ENCODE peak calls at places on chromosome 20, in four cellular contexts. One of them, this sample, is unnamed.

GRCh38 chr20:56710577-56711465 is 81.7 kb downstream of the TFAP2C start:
- DNase-seq in left ventricle myocardium inferior: no peak
- DNase-seq in choroid plexus epithelial cell: peak
- DNase-seq in A549: peak
- DNase-seq in this sample: no peak

GRCh38 chr20:51562334-51563140 is 20.0 kb upstream of the NFATC2 start:
- DNase-seq in left ventricle myocardium inferior: peak
- DNase-seq in choroid plexus epithelial cell: peak
- DNase-seq in A549: peak
- DNase-seq in this sample: peak

GRCh38 chr20:57498425-57499400 is 26.2 kb downstream of the CTCFL start:
- DNase-seq in left ventricle myocardium inferior: no peak
- DNase-seq in choroid plexus epithelial cell: peak
- DNase-seq in A549: no peak
- DNase-seq in this sample: no peak

GRCh38 chr20:51610111-51610510 is 67.6 kb upstream of the NFATC2 start:
- DNase-seq in left ventricle myocardium inferior: no peak
- DNase-seq in choroid plexus epithelial cell: no peak
- DNase-seq in A549: no peak
- DNase-seq in this sample: no peak

GRCh38 chr20:34030453-34030852 is 36.7 kb downstream of the RALY start:
- DNase-seq in left ventricle myocardium inferior: no peak
- DNase-seq in choroid plexus epithelial cell: no peak
- DNase-seq in A549: no peak
- DNase-seq in this sample: no peak

GRCh38 chr20:44959082-44959895 is 908 bp downstream of the TOMM34 start:
- DNase-seq in left ventricle myocardium inferior: no peak
- DNase-seq in choroid plexus epithelial cell: peak
- DNase-seq in A549: peak
- DNase-seq in this sample: no peak

GRCh38 chr20:13089950-13090469 is 81.2 kb downstream of the SPTLC3 start:
- DNase-seq in left ventricle myocardium inferior: no peak
- DNase-seq in choroid plexus epithelial cell: no peak
- DNase-seq in A549: no peak
- DNase-seq in this sample: no peak

GRCh38 chr20:37290158-37290810 is 829 bp downstream of the MANBAL start:
- DNase-seq in left ventricle myocardium inferior: no peak
- DNase-seq in choroid plexus epithelial cell: no peak
- DNase-seq in A549: no peak
- DNase-seq in this sample: no peak

GRCh38 chr20:6583134-6583738 is 184.2 kb upstream of the BMP2 start:
- DNase-seq in left ventricle myocardium inferior: peak
- DNase-seq in choroid plexus epithelial cell: peak
- DNase-seq in A549: peak
- DNase-seq in this sample: no peak

GRCh38 chr20:63499333-63499969 is 568 bp upstream of the EEF1A2 start:
- DNase-seq in left ventricle myocardium inferior: no peak
- DNase-seq in choroid plexus epithelial cell: no peak
- DNase-seq in A549: no peak
- DNase-seq in this sample: peak

GRCh38 chr20:63347950-63348827 is 13.0 kb downstream of the CHRNA4 start:
- DNase-seq in left ventricle myocardium inferior: no peak
- DNase-seq in choroid plexus epithelial cell: no peak
- DNase-seq in A549: no peak
- DNase-seq in this sample: no peak

GRCh38 chr20:52493177-52493711 is 301.7 kb upstream of the ZFP64 start:
- DNase-seq in left ventricle myocardium inferior: no peak
- DNase-seq in choroid plexus epithelial cell: peak
- DNase-seq in A549: no peak
- DNase-seq in this sample: peak

GRCh38 chr20:7038029-7038428 is 270.5 kb downstream of the BMP2 start:
- DNase-seq in left ventricle myocardium inferior: no peak
- DNase-seq in choroid plexus epithelial cell: peak
- DNase-seq in A549: no peak
- DNase-seq in this sample: no peak

GRCh38 chr20:14879020-14879697 is 541.7 kb upstream of the FLRT3 start:
- DNase-seq in left ventricle myocardium inferior: no peak
- DNase-seq in choroid plexus epithelial cell: peak
- DNase-seq in A549: peak
- DNase-seq in this sample: no peak

GRCh38 chr20:32798046-32798985 is 21.4 kb upstream of the MAPRE1 start:
- DNase-seq in left ventricle myocardium inferior: no peak
- DNase-seq in choroid plexus epithelial cell: no peak
- DNase-seq in A549: no peak
- DNase-seq in this sample: no peak

GRCh38 chr20:11719153-11719552 is 198.5 kb upstream of the BTBD3 start:
- DNase-seq in left ventricle myocardium inferior: no peak
- DNase-seq in choroid plexus epithelial cell: no peak
- DNase-seq in A549: no peak
- DNase-seq in this sample: no peak

GRCh38 chr20:24755411-24755922 is 193.6 kb upstream of the CST7 start:
- DNase-seq in left ventricle myocardium inferior: no peak
- DNase-seq in choroid plexus epithelial cell: peak
- DNase-seq in A549: no peak
- DNase-seq in this sample: peak

GRCh38 chr20:23375827-23376226 is 13.8 kb downstream of the GZF1 start:
- DNase-seq in left ventricle myocardium inferior: no peak
- DNase-seq in choroid plexus epithelial cell: no peak
- DNase-seq in A549: no peak
- DNase-seq in this sample: no peak

GRCh38 chr20:32963176-32963575 is 41.1 kb downstream of the SUN5 start:
- DNase-seq in left ventricle myocardium inferior: no peak
- DNase-seq in choroid plexus epithelial cell: no peak
- DNase-seq in A549: no peak
- DNase-seq in this sample: peak

GRCh38 chr20:11181964-11182363 is 508.2 kb upstream of the JAG1 start:
- DNase-seq in left ventricle myocardium inferior: no peak
- DNase-seq in choroid plexus epithelial cell: no peak
- DNase-seq in A549: no peak
- DNase-seq in this sample: no peak

GRCh38 chr20:38075161-38075998 is 41.8 kb downstream of the RPRD1B start:
- DNase-seq in left ventricle myocardium inferior: no peak
- DNase-seq in choroid plexus epithelial cell: peak
- DNase-seq in A549: no peak
- DNase-seq in this sample: no peak

GRCh38 chr20:7375905-7376304 is 564.4 kb downstream of the HAO1 start:
- DNase-seq in left ventricle myocardium inferior: no peak
- DNase-seq in choroid plexus epithelial cell: peak
- DNase-seq in A549: no peak
- DNase-seq in this sample: no peak

GRCh38 chr20:15656124-15656523 is 917.1 kb downstream of the KIF16B start:
- DNase-seq in left ventricle myocardium inferior: no peak
- DNase-seq in choroid plexus epithelial cell: peak
- DNase-seq in A549: no peak
- DNase-seq in this sample: no peak

GRCh38 chr20:46893051-46893450 is 1.6 kb upstream of the EYA2 start:
- DNase-seq in left ventricle myocardium inferior: no peak
- DNase-seq in choroid plexus epithelial cell: no peak
- DNase-seq in A549: no peak
- DNase-seq in this sample: no peak

GRCh38 chr20:14142171-14142570 is 146.9 kb downstream of the MACROD2 start:
- DNase-seq in left ventricle myocardium inferior: no peak
- DNase-seq in choroid plexus epithelial cell: peak
- DNase-seq in A549: peak
- DNase-seq in this sample: no peak

GRCh38 chr20:52971498-52972189 is 514 bp upstream of the TSHZ2 start:
- DNase-seq in left ventricle myocardium inferior: no peak
- DNase-seq in choroid plexus epithelial cell: no peak
- DNase-seq in A549: no peak
- DNase-seq in this sample: no peak

GRCh38 chr20:1941226-1941625 is 46.0 kb downstream of the SIRPA start:
- DNase-seq in left ventricle myocardium inferior: no peak
- DNase-seq in choroid plexus epithelial cell: no peak
- DNase-seq in A549: no peak
- DNase-seq in this sample: no peak

GRCh38 chr20:13809855-13810254 is 25.0 kb downstream of the NDUFAF5 start:
- DNase-seq in left ventricle myocardium inferior: no peak
- DNase-seq in choroid plexus epithelial cell: no peak
- DNase-seq in A549: no peak
- DNase-seq in this sample: no peak

GRCh38 chr20:47205577-47206123 is 150.8 kb downstream of the ZMYND8 start:
- DNase-seq in left ventricle myocardium inferior: peak
- DNase-seq in choroid plexus epithelial cell: peak
- DNase-seq in A549: peak
- DNase-seq in this sample: no peak

GRCh38 chr20:23446505-23446904 is 6.2 kb downstream of the CST11 start:
- DNase-seq in left ventricle myocardium inferior: peak
- DNase-seq in choroid plexus epithelial cell: peak
- DNase-seq in A549: peak
- DNase-seq in this sample: no peak

GRCh38 chr20:21322921-21323321 is 19.8 kb downstream of the XRN2 start:
- DNase-seq in left ventricle myocardium inferior: no peak
- DNase-seq in choroid plexus epithelial cell: peak
- DNase-seq in A549: no peak
- DNase-seq in this sample: no peak

GRCh38 chr20:63381781-63382431 is 20.8 kb upstream of the CHRNA4 start:
- DNase-seq in left ventricle myocardium inferior: no peak
- DNase-seq in choroid plexus epithelial cell: peak
- DNase-seq in A549: peak
- DNase-seq in this sample: no peak

GRCh38 chr20:9141070-9141469 is 72.2 kb downstream of the PLCB4 start:
- DNase-seq in left ventricle myocardium inferior: no peak
- DNase-seq in choroid plexus epithelial cell: no peak
- DNase-seq in A549: no peak
- DNase-seq in this sample: no peak

GRCh38 chr20:51634877-51635276 is 92.4 kb upstream of the NFATC2 start:
- DNase-seq in left ventricle myocardium inferior: no peak
- DNase-seq in choroid plexus epithelial cell: no peak
- DNase-seq in A549: no peak
- DNase-seq in this sample: no peak

GRCh38 chr20:63082308-63082938 is 75.7 kb upstream of the BHLHE23 start:
- DNase-seq in left ventricle myocardium inferior: peak
- DNase-seq in choroid plexus epithelial cell: peak
- DNase-seq in A549: no peak
- DNase-seq in this sample: no peak

GRCh38 chr20:56735087-56735642 is 106.1 kb downstream of the TFAP2C start:
- DNase-seq in left ventricle myocardium inferior: no peak
- DNase-seq in choroid plexus epithelial cell: no peak
- DNase-seq in A549: no peak
- DNase-seq in this sample: no peak

GRCh38 chr20:50509923-50510705 is at the start of gene PTPN1:
- DNase-seq in left ventricle myocardium inferior: peak
- DNase-seq in choroid plexus epithelial cell: peak
- DNase-seq in A549: peak
- DNase-seq in this sample: peak
- TF ChIP-seq CTCF in left ventricle myocardium inferior: peak
- TF ChIP-seq CTCF in choroid plexus epithelial cell: peak
- TF ChIP-seq CTCF in A549: no peak
- TF ChIP-seq CTCF in this sample: peak

DNA sequence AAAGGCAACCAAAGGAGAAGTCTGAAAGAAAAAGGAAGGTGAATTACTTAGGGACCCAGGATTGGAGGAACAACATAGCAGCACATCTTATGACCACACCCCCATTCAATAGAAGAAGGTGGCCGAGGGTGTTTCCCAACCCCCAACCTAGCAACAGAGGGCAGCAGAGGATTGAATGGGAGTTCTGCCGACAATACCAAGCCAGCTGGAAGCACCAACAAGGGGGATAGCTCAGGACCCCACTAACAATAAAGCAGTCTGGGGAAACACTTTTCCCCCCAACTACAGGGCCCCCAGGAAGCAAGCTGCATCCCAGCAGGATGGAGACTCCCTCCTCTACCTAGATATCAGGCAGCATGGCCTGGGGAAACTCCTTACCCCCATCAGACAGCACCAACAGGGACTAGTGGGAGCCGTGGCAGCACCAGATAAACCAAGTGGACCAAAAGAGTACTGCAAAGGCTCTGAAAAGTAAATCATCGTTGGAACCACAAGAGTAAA is 67.7 kb downstream of the ZHX3 start:
- DNase-seq in left ventricle myocardium inferior: no peak
- DNase-seq in choroid plexus epithelial cell: peak
- DNase-seq in A549: no peak
- DNase-seq in this sample: no peak
- TF ChIP-seq CTCF in left ventricle myocardium inferior: peak
- TF ChIP-seq CTCF in choroid plexus epithelial cell: peak
- TF ChIP-seq CTCF in A549: no peak
- TF ChIP-seq CTCF in this sample: peak

GRCh38 chr20:35602851-35603495 is 12.7 kb upstream of the SPAG4 start:
- DNase-seq in left ventricle myocardium inferior: no peak
- DNase-seq in choroid plexus epithelial cell: no peak
- DNase-seq in A549: no peak
- DNase-seq in this sample: no peak

GRCh38 chr20:35606127-35606526 is 9.5 kb upstream of the SPAG4 start:
- DNase-seq in left ventricle myocardium inferior: no peak
- DNase-seq in choroid plexus epithelial cell: no peak
- DNase-seq in A549: no peak
- DNase-seq in this sample: no peak

GRCh38 chr20:35603695-35604443 is 11.8 kb upstream of the SPAG4 start:
- DNase-seq in left ventricle myocardium inferior: no peak
- DNase-seq in choroid plexus epithelial cell: no peak
- DNase-seq in A549: no peak
- DNase-seq in this sample: no peak

GRCh38 chr20:35601990-35602389 is 13.6 kb upstream of the SPAG4 start:
- DNase-seq in left ventricle myocardium inferior: no peak
- DNase-seq in choroid plexus epithelial cell: no peak
- DNase-seq in A549: no peak
- DNase-seq in this sample: no peak

GRCh38 chr20:35604444-35604750 is 11.2 kb upstream of the SPAG4 start:
- DNase-seq in left ventricle myocardium inferior: no peak
- DNase-seq in choroid plexus epithelial cell: peak
- DNase-seq in A549: no peak
- DNase-seq in this sample: no peak
- TF ChIP-seq CTCF in left ventricle myocardium inferior: no peak
- TF ChIP-seq CTCF in choroid plexus epithelial cell: peak
- TF ChIP-seq CTCF in A549: peak
- TF ChIP-seq CTCF in this sample: peak

DNA sequence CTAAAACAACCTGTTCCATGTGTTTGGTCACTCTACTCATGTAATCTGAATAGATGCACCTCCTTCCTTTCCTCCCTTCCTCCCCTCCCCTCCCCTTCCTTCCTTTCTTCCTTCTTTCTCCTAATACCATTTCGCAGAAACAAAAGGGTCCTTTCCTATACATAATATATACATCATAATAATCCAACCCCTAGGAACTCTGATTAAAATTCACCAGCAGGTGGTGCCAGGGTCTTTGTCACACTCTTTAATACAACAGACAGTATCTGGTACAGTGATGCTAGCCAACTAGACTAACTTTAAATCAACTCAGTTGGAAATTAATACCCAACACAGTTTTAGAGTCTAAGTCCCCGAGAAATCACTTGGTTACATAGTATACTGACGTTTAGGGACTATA is 181.2 kb upstream of the SHLD1 start:
- DNase-seq in left ventricle myocardium inferior: no peak
- DNase-seq in choroid plexus epithelial cell: peak
- DNase-seq in A549: peak
- DNase-seq in this sample: no peak
- TF ChIP-seq CTCF in left ventricle myocardium inferior: peak
- TF ChIP-seq CTCF in choroid plexus epithelial cell: peak
- TF ChIP-seq CTCF in A549: peak
- TF ChIP-seq CTCF in this sample: peak

This sample was measured in type B pancreatic cell.